ENCODE peak calls at places on chromosomes 16 and 17, in ten cellular contexts. W is HEK293T, X is endodermal cell, Y is EH, Q is NCI-H69, H is BJ, I is EL, A is M059J, S is left lobe of liver, G is AG08395. O is an unnamed sample.
A peak's percentile ranks its signal among the peaks of the same experiment; 100 is the strongest.

GRCh38 chr17:73291260-73291801 is 20.5 kb downstream of the CDC42EP4 start:
- DNase-seq in W (no peak), X (no peak), Y (peak; percentile 96), Q (no peak), H (peak; percentile 83), I (peak; percentile 98), A (peak; percentile 98), S (no peak), G (peak; percentile 94), O (peak; percentile 86)

GRCh38 chr16:79269211-79269863 is 331.2 kb downstream of the MAF start:
- DNase-seq in W (no peak), X (no peak), Y (no peak), Q (no peak), H (no peak), I (no peak), A (no peak), S (no peak), G (no peak), O (no peak)

GRCh38 chr16:10808850-10809249 is 9.7 kb downstream of the TVP23A start:
- DNase-seq in W (no peak), X (no peak), Y (no peak), Q (no peak), H (no peak), I (no peak), A (no peak), S (no peak), G (no peak), O (no peak)

GRCh38 chr17:33498069-33498468 is 205.0 kb upstream of the ASIC2 start:
- DNase-seq in W (no peak), X (no peak), Y (no peak), Q (no peak), H (no peak), I (no peak), A (no peak), S (no peak), G (no peak), O (no peak)

GRCh38 chr17:56310780-56311179 is 157.5 kb downstream of the ANKFN1 start:
- DNase-seq in W (no peak), X (no peak), Y (no peak), Q (no peak), H (no peak), I (no peak), A (no peak), S (no peak), G (no peak), O (no peak)

GRCh38 chr17:45230787-45231480 is 9.2 kb downstream of the FMNL1 start:
- DNase-seq in W (no peak), X (peak; percentile 67), Y (peak; percentile 46), Q (peak; percentile 89), H (no peak), I (peak; percentile 48), A (peak; percentile 46), S (no peak), G (peak; percentile 50), O (peak; percentile 33)

GRCh38 chr16:22671301-22672076 is 142.5 kb upstream of the HS3ST2 start:
- DNase-seq in W (no peak), X (peak; percentile 60), Y (peak; percentile 59), Q (no peak), H (no peak), I (no peak), A (no peak), S (no peak), G (no peak), O (peak; percentile 18)

GRCh38 chr16:56611281-56611833 is 3.0 kb downstream of the MT2A start:
- DNase-seq in W (no peak), X (no peak), Y (peak; percentile 64), Q (no peak), H (no peak), I (peak; percentile 55), A (peak; percentile 92), S (peak; percentile 96), G (peak; percentile 51), O (peak; percentile 67)